ENCODE peak calls at places on chromosomes 16 and 17, in eight cellular contexts. One of them, this sample, is unnamed.

GRCh38 chr17:3812771-3813170 is 11.8 kb upstream of the ITGAE start:
- DNase-seq in neural progenitor cell: no peak
- DNase-seq in pancreas: no peak
- DNase-seq in AG08395: no peak
- DNase-seq in T-helper 17 cell: no peak
- DNase-seq in activated T-cell treated with anti-CD3 and anti-CD28 coated beads, Interleukin-2, amount 50 U/mL, for 72 hours: no peak
- DNase-seq in osteoblast: no peak
- DNase-seq in activated T-helper 1 cell treated with anti-CD3 and anti-CD28 coated beads, Interleukin-2, amount 50 U/mL, for 16 hours: no peak
- DNase-seq in this sample: no peak

GRCh38 chr17:67994827-67995567 is 1.3 kb downstream of the C17orf58 start:
- DNase-seq in neural progenitor cell: no peak
- DNase-seq in pancreas: no peak
- DNase-seq in AG08395: peak
- DNase-seq in T-helper 17 cell: no peak
- DNase-seq in activated T-cell treated with anti-CD3 and anti-CD28 coated beads, Interleukin-2, amount 50 U/mL, for 72 hours: no peak
- DNase-seq in osteoblast: peak
- DNase-seq in activated T-helper 1 cell treated with anti-CD3 and anti-CD28 coated beads, Interleukin-2, amount 50 U/mL, for 16 hours: no peak
- DNase-seq in this sample: peak

GRCh38 chr17:82940226-82941020 is 100.6 kb upstream of the ZNF750 start:
- DNase-seq in neural progenitor cell: no peak
- DNase-seq in pancreas: peak
- DNase-seq in AG08395: no peak
- DNase-seq in T-helper 17 cell: no peak
- DNase-seq in activated T-cell treated with anti-CD3 and anti-CD28 coated beads, Interleukin-2, amount 50 U/mL, for 72 hours: no peak
- DNase-seq in osteoblast: peak
- DNase-seq in activated T-helper 1 cell treated with anti-CD3 and anti-CD28 coated beads, Interleukin-2, amount 50 U/mL, for 16 hours: no peak
- DNase-seq in this sample: no peak

GRCh38 chr17:36463916-36464764 is 22.3 kb upstream of the ZNHIT3 start:
- DNase-seq in neural progenitor cell: peak
- DNase-seq in pancreas: peak
- DNase-seq in AG08395: peak
- DNase-seq in T-helper 17 cell: no peak
- DNase-seq in activated T-cell treated with anti-CD3 and anti-CD28 coated beads, Interleukin-2, amount 50 U/mL, for 72 hours: peak
- DNase-seq in osteoblast: peak
- DNase-seq in activated T-helper 1 cell treated with anti-CD3 and anti-CD28 coated beads, Interleukin-2, amount 50 U/mL, for 16 hours: no peak
- DNase-seq in this sample: peak

GRCh38 chr16:83835972-83836566 is 28.3 kb downstream of the HSBP1 start:
- DNase-seq in neural progenitor cell: no peak
- DNase-seq in pancreas: no peak
- DNase-seq in AG08395: peak
- DNase-seq in T-helper 17 cell: no peak
- DNase-seq in activated T-cell treated with anti-CD3 and anti-CD28 coated beads, Interleukin-2, amount 50 U/mL, for 72 hours: no peak
- DNase-seq in osteoblast: peak
- DNase-seq in activated T-helper 1 cell treated with anti-CD3 and anti-CD28 coated beads, Interleukin-2, amount 50 U/mL, for 16 hours: no peak
- DNase-seq in this sample: peak

GRCh38 chr16:17261197-17261858 is 209.4 kb downstream of the XYLT1 start:
- DNase-seq in neural progenitor cell: no peak
- DNase-seq in pancreas: no peak
- DNase-seq in AG08395: no peak
- DNase-seq in T-helper 17 cell: no peak
- DNase-seq in activated T-cell treated with anti-CD3 and anti-CD28 coated beads, Interleukin-2, amount 50 U/mL, for 72 hours: peak
- DNase-seq in osteoblast: no peak
- DNase-seq in activated T-helper 1 cell treated with anti-CD3 and anti-CD28 coated beads, Interleukin-2, amount 50 U/mL, for 16 hours: no peak
- DNase-seq in this sample: no peak

GRCh38 chr17:45440161-45440859 is 7.6 kb upstream of the ARHGAP27 start:
- DNase-seq in neural progenitor cell: no peak
- DNase-seq in pancreas: no peak
- DNase-seq in AG08395: no peak
- DNase-seq in T-helper 17 cell: no peak
- DNase-seq in activated T-cell treated with anti-CD3 and anti-CD28 coated beads, Interleukin-2, amount 50 U/mL, for 72 hours: no peak
- DNase-seq in osteoblast: peak
- DNase-seq in activated T-helper 1 cell treated with anti-CD3 and anti-CD28 coated beads, Interleukin-2, amount 50 U/mL, for 16 hours: no peak
- DNase-seq in this sample: no peak

GRCh38 chr17:4072487-4073157 is 70.2 kb downstream of the ZZEF1 start:
- DNase-seq in neural progenitor cell: no peak
- DNase-seq in pancreas: no peak
- DNase-seq in AG08395: peak
- DNase-seq in T-helper 17 cell: no peak
- DNase-seq in activated T-cell treated with anti-CD3 and anti-CD28 coated beads, Interleukin-2, amount 50 U/mL, for 72 hours: no peak
- DNase-seq in osteoblast: peak
- DNase-seq in activated T-helper 1 cell treated with anti-CD3 and anti-CD28 coated beads, Interleukin-2, amount 50 U/mL, for 16 hours: no peak
- DNase-seq in this sample: peak

GRCh38 chr17:76738468-76738850 is 540 bp downstream of the MFSD11 start:
- DNase-seq in neural progenitor cell: no peak
- DNase-seq in pancreas: no peak
- DNase-seq in AG08395: no peak
- DNase-seq in T-helper 17 cell: no peak
- DNase-seq in activated T-cell treated with anti-CD3 and anti-CD28 coated beads, Interleukin-2, amount 50 U/mL, for 72 hours: no peak
- DNase-seq in osteoblast: peak
- DNase-seq in activated T-helper 1 cell treated with anti-CD3 and anti-CD28 coated beads, Interleukin-2, amount 50 U/mL, for 16 hours: no peak
- DNase-seq in this sample: peak

GRCh38 chr16:68416057-68417046 is 32.0 kb downstream of the SMPD3 start:
- DNase-seq in neural progenitor cell: no peak
- DNase-seq in pancreas: no peak
- DNase-seq in AG08395: no peak
- DNase-seq in T-helper 17 cell: no peak
- DNase-seq in activated T-cell treated with anti-CD3 and anti-CD28 coated beads, Interleukin-2, amount 50 U/mL, for 72 hours: no peak
- DNase-seq in osteoblast: no peak
- DNase-seq in activated T-helper 1 cell treated with anti-CD3 and anti-CD28 coated beads, Interleukin-2, amount 50 U/mL, for 16 hours: no peak
- DNase-seq in this sample: no peak

GRCh38 chr17:8162997-8163977 is 539 bp upstream of the VAMP2 start:
- DNase-seq in neural progenitor cell: peak
- DNase-seq in pancreas: peak
- DNase-seq in AG08395: no peak
- DNase-seq in T-helper 17 cell: no peak
- DNase-seq in activated T-cell treated with anti-CD3 and anti-CD28 coated beads, Interleukin-2, amount 50 U/mL, for 72 hours: peak
- DNase-seq in osteoblast: peak
- DNase-seq in activated T-helper 1 cell treated with anti-CD3 and anti-CD28 coated beads, Interleukin-2, amount 50 U/mL, for 16 hours: no peak
- DNase-seq in this sample: peak

GRCh38 chr17:74584307-74584706 is 7.8 kb downstream of the CD300LD start:
- DNase-seq in neural progenitor cell: no peak
- DNase-seq in pancreas: no peak
- DNase-seq in AG08395: no peak
- DNase-seq in T-helper 17 cell: no peak
- DNase-seq in activated T-cell treated with anti-CD3 and anti-CD28 coated beads, Interleukin-2, amount 50 U/mL, for 72 hours: no peak
- DNase-seq in osteoblast: no peak
- DNase-seq in activated T-helper 1 cell treated with anti-CD3 and anti-CD28 coated beads, Interleukin-2, amount 50 U/mL, for 16 hours: no peak
- DNase-seq in this sample: no peak

GRCh38 chr17:18891541-18891940 is 33.6 kb downstream of the PRPSAP2 start:
- DNase-seq in neural progenitor cell: no peak
- DNase-seq in pancreas: no peak
- DNase-seq in AG08395: no peak
- DNase-seq in T-helper 17 cell: no peak
- DNase-seq in activated T-cell treated with anti-CD3 and anti-CD28 coated beads, Interleukin-2, amount 50 U/mL, for 72 hours: no peak
- DNase-seq in osteoblast: no peak
- DNase-seq in activated T-helper 1 cell treated with anti-CD3 and anti-CD28 coated beads, Interleukin-2, amount 50 U/mL, for 16 hours: no peak
- DNase-seq in this sample: no peak

GRCh38 chr16:86015606-86016005 is 116.6 kb downstream of the IRF8 start:
- DNase-seq in neural progenitor cell: no peak
- DNase-seq in pancreas: no peak
- DNase-seq in AG08395: no peak
- DNase-seq in T-helper 17 cell: no peak
- DNase-seq in activated T-cell treated with anti-CD3 and anti-CD28 coated beads, Interleukin-2, amount 50 U/mL, for 72 hours: no peak
- DNase-seq in osteoblast: no peak
- DNase-seq in activated T-helper 1 cell treated with anti-CD3 and anti-CD28 coated beads, Interleukin-2, amount 50 U/mL, for 16 hours: no peak
- DNase-seq in this sample: no peak

GRCh38 chr17:78588258-78589030 is 11.2 kb upstream of the DNAH17 start:
- DNase-seq in neural progenitor cell: no peak
- DNase-seq in pancreas: no peak
- DNase-seq in AG08395: no peak
- DNase-seq in T-helper 17 cell: no peak
- DNase-seq in activated T-cell treated with anti-CD3 and anti-CD28 coated beads, Interleukin-2, amount 50 U/mL, for 72 hours: no peak
- DNase-seq in osteoblast: peak
- DNase-seq in activated T-helper 1 cell treated with anti-CD3 and anti-CD28 coated beads, Interleukin-2, amount 50 U/mL, for 16 hours: no peak
- DNase-seq in this sample: no peak

GRCh38 chr17:11486726-11487310 is 111.5 kb upstream of the DNAH9 start:
- DNase-seq in neural progenitor cell: peak
- DNase-seq in pancreas: no peak
- DNase-seq in AG08395: no peak
- DNase-seq in T-helper 17 cell: no peak
- DNase-seq in activated T-cell treated with anti-CD3 and anti-CD28 coated beads, Interleukin-2, amount 50 U/mL, for 72 hours: no peak
- DNase-seq in osteoblast: no peak
- DNase-seq in activated T-helper 1 cell treated with anti-CD3 and anti-CD28 coated beads, Interleukin-2, amount 50 U/mL, for 16 hours: no peak
- DNase-seq in this sample: no peak

GRCh38 chr16:58111331-58111627 is 17.9 kb downstream of the CFAP20 start:
- DNase-seq in neural progenitor cell: no peak
- DNase-seq in pancreas: no peak
- DNase-seq in AG08395: no peak
- DNase-seq in T-helper 17 cell: no peak
- DNase-seq in activated T-cell treated with anti-CD3 and anti-CD28 coated beads, Interleukin-2, amount 50 U/mL, for 72 hours: no peak
- DNase-seq in osteoblast: no peak
- DNase-seq in activated T-helper 1 cell treated with anti-CD3 and anti-CD28 coated beads, Interleukin-2, amount 50 U/mL, for 16 hours: no peak
- DNase-seq in this sample: no peak

GRCh38 chr16:74601131-74601871 is 5.6 kb downstream of the GLG1 start:
- DNase-seq in neural progenitor cell: no peak
- DNase-seq in pancreas: no peak
- DNase-seq in AG08395: no peak
- DNase-seq in T-helper 17 cell: peak
- DNase-seq in activated T-cell treated with anti-CD3 and anti-CD28 coated beads, Interleukin-2, amount 50 U/mL, for 72 hours: peak
- DNase-seq in osteoblast: no peak
- DNase-seq in activated T-helper 1 cell treated with anti-CD3 and anti-CD28 coated beads, Interleukin-2, amount 50 U/mL, for 16 hours: peak
- DNase-seq in this sample: no peak

GRCh38 chr16:12625068-12625467 is 178.6 kb downstream of the CPPED1 start:
- DNase-seq in neural progenitor cell: no peak
- DNase-seq in pancreas: no peak
- DNase-seq in AG08395: no peak
- DNase-seq in T-helper 17 cell: no peak
- DNase-seq in activated T-cell treated with anti-CD3 and anti-CD28 coated beads, Interleukin-2, amount 50 U/mL, for 72 hours: peak
- DNase-seq in osteoblast: no peak
- DNase-seq in activated T-helper 1 cell treated with anti-CD3 and anti-CD28 coated beads, Interleukin-2, amount 50 U/mL, for 16 hours: no peak
- DNase-seq in this sample: no peak

GRCh38 chr17:60269417-60269816 is 119.6 kb downstream of the CA4 start:
- DNase-seq in neural progenitor cell: no peak
- DNase-seq in pancreas: no peak
- DNase-seq in AG08395: no peak
- DNase-seq in T-helper 17 cell: no peak
- DNase-seq in activated T-cell treated with anti-CD3 and anti-CD28 coated beads, Interleukin-2, amount 50 U/mL, for 72 hours: no peak
- DNase-seq in osteoblast: no peak
- DNase-seq in activated T-helper 1 cell treated with anti-CD3 and anti-CD28 coated beads, Interleukin-2, amount 50 U/mL, for 16 hours: no peak
- DNase-seq in this sample: no peak

GRCh38 chr17:57999496-58000017 is 7.5 kb downstream of the SRSF1 start:
- DNase-seq in neural progenitor cell: peak
- DNase-seq in pancreas: no peak
- DNase-seq in AG08395: peak
- DNase-seq in T-helper 17 cell: no peak
- DNase-seq in activated T-cell treated with anti-CD3 and anti-CD28 coated beads, Interleukin-2, amount 50 U/mL, for 72 hours: peak
- DNase-seq in osteoblast: no peak
- DNase-seq in activated T-helper 1 cell treated with anti-CD3 and anti-CD28 coated beads, Interleukin-2, amount 50 U/mL, for 16 hours: no peak
- DNase-seq in this sample: peak

GRCh38 chr16:54546481-54546880 is 259.9 kb upstream of the IRX3 start:
- DNase-seq in neural progenitor cell: peak
- DNase-seq in pancreas: no peak
- DNase-seq in AG08395: no peak
- DNase-seq in T-helper 17 cell: no peak
- DNase-seq in activated T-cell treated with anti-CD3 and anti-CD28 coated beads, Interleukin-2, amount 50 U/mL, for 72 hours: no peak
- DNase-seq in osteoblast: peak
- DNase-seq in activated T-helper 1 cell treated with anti-CD3 and anti-CD28 coated beads, Interleukin-2, amount 50 U/mL, for 16 hours: no peak
- DNase-seq in this sample: no peak

GRCh38 chr17:82098939-82099765 is 1.1 kb upstream of the FASN start:
- DNase-seq in neural progenitor cell: peak
- DNase-seq in pancreas: peak
- DNase-seq in AG08395: no peak
- DNase-seq in T-helper 17 cell: no peak
- DNase-seq in activated T-cell treated with anti-CD3 and anti-CD28 coated beads, Interleukin-2, amount 50 U/mL, for 72 hours: peak
- DNase-seq in osteoblast: no peak
- DNase-seq in activated T-helper 1 cell treated with anti-CD3 and anti-CD28 coated beads, Interleukin-2, amount 50 U/mL, for 16 hours: no peak
- DNase-seq in this sample: no peak

GRCh38 chr17:58005031-58005727 is 1.9 kb downstream of the SRSF1 start:
- DNase-seq in neural progenitor cell: no peak
- DNase-seq in pancreas: no peak
- DNase-seq in AG08395: peak
- DNase-seq in T-helper 17 cell: no peak
- DNase-seq in activated T-cell treated with anti-CD3 and anti-CD28 coated beads, Interleukin-2, amount 50 U/mL, for 72 hours: no peak
- DNase-seq in osteoblast: no peak
- DNase-seq in activated T-helper 1 cell treated with anti-CD3 and anti-CD28 coated beads, Interleukin-2, amount 50 U/mL, for 16 hours: no peak
- DNase-seq in this sample: no peak

GRCh38 chr17:71482625-71483024 is 638.2 kb upstream of the SOX9 start:
- DNase-seq in neural progenitor cell: no peak
- DNase-seq in pancreas: no peak
- DNase-seq in AG08395: no peak
- DNase-seq in T-helper 17 cell: no peak
- DNase-seq in activated T-cell treated with anti-CD3 and anti-CD28 coated beads, Interleukin-2, amount 50 U/mL, for 72 hours: no peak
- DNase-seq in osteoblast: no peak
- DNase-seq in activated T-helper 1 cell treated with anti-CD3 and anti-CD28 coated beads, Interleukin-2, amount 50 U/mL, for 16 hours: no peak
- DNase-seq in this sample: no peak

GRCh38 chr16:17211797-17212196 is 259.0 kb downstream of the XYLT1 start:
- DNase-seq in neural progenitor cell: peak
- DNase-seq in pancreas: no peak
- DNase-seq in AG08395: no peak
- DNase-seq in T-helper 17 cell: no peak
- DNase-seq in activated T-cell treated with anti-CD3 and anti-CD28 coated beads, Interleukin-2, amount 50 U/mL, for 72 hours: peak
- DNase-seq in osteoblast: no peak
- DNase-seq in activated T-helper 1 cell treated with anti-CD3 and anti-CD28 coated beads, Interleukin-2, amount 50 U/mL, for 16 hours: no peak
- DNase-seq in this sample: no peak

GRCh38 chr16:59192551-59193199 is 458.6 kb upstream of the GOT2 start:
- DNase-seq in neural progenitor cell: peak
- DNase-seq in pancreas: no peak
- DNase-seq in AG08395: peak
- DNase-seq in T-helper 17 cell: no peak
- DNase-seq in activated T-cell treated with anti-CD3 and anti-CD28 coated beads, Interleukin-2, amount 50 U/mL, for 72 hours: peak
- DNase-seq in osteoblast: no peak
- DNase-seq in activated T-helper 1 cell treated with anti-CD3 and anti-CD28 coated beads, Interleukin-2, amount 50 U/mL, for 16 hours: no peak
- DNase-seq in this sample: peak

GRCh38 chr16:71439531-71439930 is 2.3 kb downstream of the TLE7 start:
- DNase-seq in neural progenitor cell: no peak
- DNase-seq in pancreas: no peak
- DNase-seq in AG08395: no peak
- DNase-seq in T-helper 17 cell: no peak
- DNase-seq in activated T-cell treated with anti-CD3 and anti-CD28 coated beads, Interleukin-2, amount 50 U/mL, for 72 hours: no peak
- DNase-seq in osteoblast: no peak
- DNase-seq in activated T-helper 1 cell treated with anti-CD3 and anti-CD28 coated beads, Interleukin-2, amount 50 U/mL, for 16 hours: no peak
- DNase-seq in this sample: no peak

GRCh38 chr17:31802502-31802901 is 56.5 kb downstream of the COPRS start:
- DNase-seq in neural progenitor cell: no peak
- DNase-seq in pancreas: no peak
- DNase-seq in AG08395: no peak
- DNase-seq in T-helper 17 cell: no peak
- DNase-seq in activated T-cell treated with anti-CD3 and anti-CD28 coated beads, Interleukin-2, amount 50 U/mL, for 72 hours: no peak
- DNase-seq in osteoblast: no peak
- DNase-seq in activated T-helper 1 cell treated with anti-CD3 and anti-CD28 coated beads, Interleukin-2, amount 50 U/mL, for 16 hours: no peak
- DNase-seq in this sample: no peak

GRCh38 chr17:835263-835662 is 53.1 kb downstream of the MRM3 start:
- DNase-seq in neural progenitor cell: peak
- DNase-seq in pancreas: no peak
- DNase-seq in AG08395: peak
- DNase-seq in T-helper 17 cell: no peak
- DNase-seq in activated T-cell treated with anti-CD3 and anti-CD28 coated beads, Interleukin-2, amount 50 U/mL, for 72 hours: no peak
- DNase-seq in osteoblast: peak
- DNase-seq in activated T-helper 1 cell treated with anti-CD3 and anti-CD28 coated beads, Interleukin-2, amount 50 U/mL, for 16 hours: no peak
- DNase-seq in this sample: peak

GRCh38 chr16:56950881-56951771 is 10.6 kb upstream of the CETP start:
- DNase-seq in neural progenitor cell: peak
- DNase-seq in pancreas: peak
- DNase-seq in AG08395: peak
- DNase-seq in T-helper 17 cell: peak
- DNase-seq in activated T-cell treated with anti-CD3 and anti-CD28 coated beads, Interleukin-2, amount 50 U/mL, for 72 hours: peak
- DNase-seq in osteoblast: peak
- DNase-seq in activated T-helper 1 cell treated with anti-CD3 and anti-CD28 coated beads, Interleukin-2, amount 50 U/mL, for 16 hours: no peak
- DNase-seq in this sample: peak

GRCh38 chr17:78532311-78532710 is 44.9 kb downstream of the DNAH17 start:
- DNase-seq in neural progenitor cell: no peak
- DNase-seq in pancreas: no peak
- DNase-seq in AG08395: no peak
- DNase-seq in T-helper 17 cell: no peak
- DNase-seq in activated T-cell treated with anti-CD3 and anti-CD28 coated beads, Interleukin-2, amount 50 U/mL, for 72 hours: no peak
- DNase-seq in osteoblast: no peak
- DNase-seq in activated T-helper 1 cell treated with anti-CD3 and anti-CD28 coated beads, Interleukin-2, amount 50 U/mL, for 16 hours: no peak
- DNase-seq in this sample: no peak

GRCh38 chr16:75555213-75555706 is 792 bp downstream of the TMEM231 start:
- DNase-seq in neural progenitor cell: peak
- DNase-seq in pancreas: peak
- DNase-seq in AG08395: peak
- DNase-seq in T-helper 17 cell: no peak
- DNase-seq in activated T-cell treated with anti-CD3 and anti-CD28 coated beads, Interleukin-2, amount 50 U/mL, for 72 hours: peak
- DNase-seq in osteoblast: peak
- DNase-seq in activated T-helper 1 cell treated with anti-CD3 and anti-CD28 coated beads, Interleukin-2, amount 50 U/mL, for 16 hours: no peak
- DNase-seq in this sample: peak

GRCh38 chr16:66207864-66208226 is 158.6 kb upstream of the CDH5 start:
- DNase-seq in neural progenitor cell: no peak
- DNase-seq in pancreas: no peak
- DNase-seq in AG08395: no peak
- DNase-seq in T-helper 17 cell: no peak
- DNase-seq in activated T-cell treated with anti-CD3 and anti-CD28 coated beads, Interleukin-2, amount 50 U/mL, for 72 hours: no peak
- DNase-seq in osteoblast: no peak
- DNase-seq in activated T-helper 1 cell treated with anti-CD3 and anti-CD28 coated beads, Interleukin-2, amount 50 U/mL, for 16 hours: no peak
- DNase-seq in this sample: no peak

This sample was measured in adipocyte.